ENCODE peak calls at places on chromosomes 5 and 9, in ten cellular contexts. H is IMR-90, D is right lobe of liver, X is left lung, Q is PC-9, B is endodermal cell, K is hepatocyte, W is testis, M is cardiac muscle cell, V is body of pancreas. R is an unnamed sample.

GRCh38 chr5:36301858-36302603 is at the start of gene RANBP3L:
- DNase-seq in H (peak; percentile 56), D (no peak), X (no peak), Q (no peak), B (no peak), K (peak; percentile 65), W (peak; percentile 74), M (peak; percentile 84), V (peak; percentile 59), R (no peak)

GRCh38 chr9:110029422-110029814 is 178.5 kb downstream of the C9orf152 start:
- DNase-seq in H (peak; percentile 85), D (no peak), X (no peak), Q (peak; percentile 46), B (no peak), K (peak; percentile 78), W (no peak), M (peak; percentile 15), V (peak; percentile 58), R (no peak)

GRCh38 chr5:84080908-84081307 is 303.8 kb downstream of the EDIL3 start:
- DNase-seq in H (no peak), D (no peak), X (no peak), Q (no peak), B (no peak), K (no peak), W (no peak), M (no peak), V (no peak), R (no peak)

GRCh38 chr5:80864706-80865435 is 95.3 kb upstream of the RASGRF2 start:
- DNase-seq in H (no peak), D (no peak), X (no peak), Q (no peak), B (no peak), K (no peak), W (no peak), M (no peak), V (no peak), R (no peak)

GRCh38 chr9:21993893-21994525 is at the start of gene CDKN2A:
- DNase-seq in H (peak; percentile 31), D (peak; percentile 72), X (peak; percentile 85), Q (no peak), B (peak; percentile 84), K (peak; percentile 46), W (peak; percentile 61), M (peak; percentile 52), V (peak; percentile 26), R (peak; percentile 68)

GRCh38 chr9:94920439-94920951 is 194.0 kb downstream of the AOPEP start:
- DNase-seq in H (peak; percentile 63), D (no peak), X (peak; percentile 82), Q (no peak), B (peak; percentile 54), K (peak; percentile 55), W (peak; percentile 35), M (no peak), V (no peak), R (no peak)

GRCh38 chr5:73955447-73955846 is 329.5 kb downstream of the ARHGEF28 start:
- DNase-seq in H (no peak), D (no peak), X (no peak), Q (no peak), B (no peak), K (no peak), W (no peak), M (no peak), V (no peak), R (no peak)

GRCh38 chr5:132751971-132752580 is 4.8 kb downstream of the CCNI2 start:
- DNase-seq in H (no peak), D (no peak), X (no peak), Q (no peak), B (no peak), K (no peak), W (no peak), M (no peak), V (no peak), R (no peak)

DNA sequence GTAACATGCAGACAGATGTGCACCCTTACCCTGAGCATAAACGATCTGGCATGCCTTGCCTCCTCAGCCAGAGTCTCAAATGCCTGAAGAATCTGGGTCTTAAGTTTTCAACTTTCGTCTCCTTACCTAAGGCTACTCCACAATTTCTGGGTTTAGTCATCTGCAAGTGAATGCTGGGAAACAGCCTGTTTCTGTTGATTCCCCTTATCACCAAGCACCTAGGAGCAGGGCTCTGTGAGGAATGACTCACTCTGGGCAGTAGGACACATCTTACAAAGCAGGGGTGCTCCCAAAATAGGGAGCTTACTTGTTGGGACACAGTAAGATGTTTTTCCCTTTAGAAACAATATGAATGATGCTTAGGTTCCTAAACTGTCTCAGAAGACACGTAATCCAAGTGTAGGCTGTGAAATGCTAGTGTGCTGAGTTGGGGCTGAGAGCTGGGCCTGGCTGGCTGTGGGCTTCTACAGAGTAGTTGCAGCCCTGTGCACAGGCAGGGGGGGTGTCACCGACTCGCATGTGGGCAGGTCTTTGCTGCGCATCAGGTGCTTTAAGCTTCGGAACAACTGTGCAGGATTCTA is 58.0 kb downstream of the DAP start:
- DNase-seq in H (peak; percentile 80), D (no peak), X (no peak), Q (peak; percentile 68), B (no peak), K (peak; percentile 58), W (no peak), M (no peak), V (peak; percentile 76), R (no peak)
- H3K4me1 ChIP-seq in H (peaks cover 33% of the 10 kb centered on the region), D (peaks cover 30% of the 10 kb centered on the region), X (peaks cover 44% of the 10 kb centered on the region), Q (peaks cover 77% of the 10 kb centered on the region), B (peaks cover 9% of the 10 kb centered on the region), K (peaks cover 15% of the 10 kb centered on the region), W (no peaks in the 10 kb centered on the region), M (no peaks in the 10 kb centered on the region), V (peaks cover 91% of the 10 kb centered on the region), R (peaks cover 15% of the 10 kb centered on the region)

GRCh38 chr5:57316798-57317327 is 143.0 kb downstream of the GPBP1 start:
- DNase-seq in H (peak; percentile 100), D (no peak), X (no peak), Q (peak; percentile 43), B (no peak), K (peak; percentile 74), W (no peak), M (peak; percentile 76), V (peak; percentile 6), R (no peak)

GRCh38 chr5:57318251-57318650 is 144.4 kb downstream of the GPBP1 start:
- DNase-seq in H (no peak), D (no peak), X (no peak), Q (no peak), B (no peak), K (no peak), W (no peak), M (no peak), V (no peak), R (no peak)

GRCh38 chr5:57319633-57320032 is 145.8 kb downstream of the GPBP1 start:
- DNase-seq in H (no peak), D (no peak), X (no peak), Q (no peak), B (no peak), K (no peak), W (no peak), M (no peak), V (no peak), R (no peak)

GRCh38 chr5:57315941-57316340 is 142.1 kb downstream of the GPBP1 start:
- DNase-seq in H (no peak), D (no peak), X (no peak), Q (no peak), B (no peak), K (no peak), W (no peak), M (no peak), V (no peak), R (no peak)

GRCh38 chr5:57317341-57317740 is 143.5 kb downstream of the GPBP1 start:
- DNase-seq in H (no peak), D (no peak), X (no peak), Q (no peak), B (no peak), K (peak; percentile 19), W (no peak), M (peak; percentile 11), V (no peak), R (no peak)
- H3K27ac ChIP-seq in H (peak overlapping the region; percentile 95), D (no peak overlapping the region), X (peak overlapping the region; percentile 48), Q (no peak overlapping the region), B (no peak overlapping the region), K (peak overlapping the region; percentile 77), W (no peak overlapping the region), M (peak overlapping the region; percentile 91), V (no peak overlapping the region), R (no peak overlapping the region)

GRCh38 chr5:52945040-52945439 is 44.1 kb upstream of the ITGA2 start:
- DNase-seq in H (no peak), D (no peak), X (no peak), Q (no peak), B (no peak), K (no peak), W (no peak), M (no peak), V (no peak), R (no peak)
- H3K4me1 ChIP-seq in H (peaks cover 7% of the 10 kb centered on the region), D (no peaks in the 10 kb centered on the region), X (peaks cover 15% of the 10 kb centered on the region), Q (peaks cover 13% of the 10 kb centered on the region), B (no peaks in the 10 kb centered on the region), K (no peaks in the 10 kb centered on the region), W (no peaks in the 10 kb centered on the region), M (no peaks in the 10 kb centered on the region), V (no peaks in the 10 kb centered on the region), R (peaks cover 3% of the 10 kb centered on the region)

GRCh38 chr5:1293997-1294838 is 650 bp downstream of the TERT start:
- DNase-seq in H (no peak), D (no peak), X (peak; percentile 78), Q (no peak), B (peak; percentile 81), K (peak; percentile 11), W (no peak), M (peak; percentile 12), V (no peak), R (peak; percentile 40)
- H3K27ac ChIP-seq in H (no peak overlapping the region), D (no peak overlapping the region), X (no peak overlapping the region), Q (no peak overlapping the region), B (no peak overlapping the region), K (no peak overlapping the region), W (no peak overlapping the region), M (no peak overlapping the region), V (no peak overlapping the region), R (no peak overlapping the region)

GRCh38 chr9:73566627-73567026 is 415.0 kb downstream of the ANXA1 start:
- DNase-seq in H (no peak), D (no peak), X (no peak), Q (no peak), B (no peak), K (no peak), W (no peak), M (no peak), V (no peak), R (no peak)
- H3K4me1 ChIP-seq in H (no peaks in the 10 kb centered on the region), D (no peaks in the 10 kb centered on the region), X (no peaks in the 10 kb centered on the region), Q (no peaks in the 10 kb centered on the region), B (peaks cover 7% of the 10 kb centered on the region), K (no peaks in the 10 kb centered on the region), W (no peaks in the 10 kb centered on the region), M (peaks cover 5% of the 10 kb centered on the region), V (no peaks in the 10 kb centered on the region), R (no peaks in the 10 kb centered on the region)

R was measured in CD8-positive, alpha-beta memory T cell.